ENCODE peak calls at places on chromosomes 16 and 17, in four cellular contexts. N is brain microvascular endothelial cell; W is CD4-positive, alpha-beta T cell; C is fibroblast of villous mesenchyme. F is an unnamed sample.

GRCh38 chr16:2520784-2521577 is 810 bp downstream of the AMDHD2 start:
- DNase-seq in N (no peak), W (peak; percentile 66), C (no peak), F (no peak)

GRCh38 chr16:56066617-56067016 is 124.7 kb upstream of the GNAO1 start:
- DNase-seq in N (no peak), W (no peak), C (no peak), F (no peak)

GRCh38 chr16:23678430-23679273 is at the start of gene PLK1:
- DNase-seq in N (peak; percentile 80), W (peak; percentile 51), C (peak; percentile 81), F (peak; percentile 82)

GRCh38 chr17:61805399-61805798 is 57.9 kb downstream of the BRIP1 start:
- DNase-seq in N (peak; percentile 27), W (no peak), C (peak; percentile 34), F (peak; percentile 73)

GRCh38 chr17:48576479-48577309 is 1.5 kb downstream of the HOXB4 start:
- DNase-seq in N (no peak), W (no peak), C (peak; percentile 28), F (no peak)

GRCh38 chr16:20865420-20866126 is 34.6 kb downstream of the DCUN1D3 start:
- DNase-seq in N (no peak), W (no peak), C (peak; percentile 56), F (peak; percentile 68)

GRCh38 chr17:58200024-58200633 is 7.6 kb downstream of the EPX start:
- DNase-seq in N (peak; percentile 42), W (peak; percentile 40), C (peak; percentile 35), F (peak; percentile 48)

GRCh38 chr17:61450641-61451537 is 1.3 kb upstream of the TBX4 start:
- DNase-seq in N (no peak), W (no peak), C (no peak), F (no peak)

GRCh38 chr17:180380-181212 is 854 bp downstream of the DOC2B start:
- DNase-seq in N (no peak), W (no peak), C (no peak), F (no peak)

GRCh38 chr16:89187337-89188063 is 12.8 kb downstream of the SLC22A31 start:
- DNase-seq in N (no peak), W (no peak), C (peak; percentile 22), F (peak; percentile 28)

GRCh38 chr17:976316-976715 is 3.3 kb downstream of the NXN start:
- DNase-seq in N (no peak), W (no peak), C (no peak), F (no peak)

GRCh38 chr16:11743308-11744074 is 834 bp upstream of the TXNDC11 start:
- DNase-seq in N (peak; percentile 52), W (no peak), C (peak; percentile 90), F (peak; percentile 25)

GRCh38 chr16:8850279-8850885 is 18.4 kb downstream of the CARHSP1 start:
- DNase-seq in N (peak; percentile 60), W (no peak), C (peak; percentile 83), F (peak; percentile 72)

GRCh38 chr16:49620158-49620867 is 235.6 kb downstream of the ZNF423 start:
- DNase-seq in N (peak; percentile 76), W (no peak), C (peak; percentile 38), F (peak; percentile 17)

GRCh38 chr17:48024149-48025039 is 13.2 kb downstream of the COPZ2 start:
- DNase-seq in N (no peak), W (no peak), C (no peak), F (peak; percentile 64)

GRCh38 chr16:31876955-31877828 is 3.6 kb downstream of the ZNF267 start:
- DNase-seq in N (peak; percentile 86), W (no peak), C (peak; percentile 80), F (peak; percentile 86)

GRCh38 chr17:75845058-75845711 is 981 bp upstream of the UNC13D start:
- DNase-seq in N (peak; percentile 66), W (peak; percentile 42), C (peak; percentile 65), F (peak; percentile 54)

GRCh38 chr17:21157586-21158370 is 31.0 kb downstream of the DHRS7B start:
- DNase-seq in N (no peak), W (no peak), C (no peak), F (no peak)

GRCh38 chr17:19386974-19387920 is at the start of gene MFAP4:
- DNase-seq in N (peak; percentile 56), W (no peak), C (peak; percentile 94), F (peak; percentile 77)

GRCh38 chr17:82752371-82753200 is 721 bp downstream of the TBCD start:
- DNase-seq in N (no peak), W (no peak), C (peak; percentile 43), F (no peak)

GRCh38 chr16:291539-291938 is 8.6 kb downstream of the PDIA2 start:
- DNase-seq in N (no peak), W (no peak), C (no peak), F (no peak)

GRCh38 chr16:29816694-29817441 is 916 bp downstream of the PAGR1 start:
- DNase-seq in N (peak; percentile 34), W (peak; percentile 37), C (peak; percentile 55), F (peak; percentile 61)

GRCh38 chr16:7209598-7209997 is 123.0 kb upstream of the RBFOX1 start:
- DNase-seq in N (no peak), W (no peak), C (no peak), F (no peak)

GRCh38 chr17:79325707-79326106 is 251.1 kb downstream of the ENGASE start:
- DNase-seq in N (peak; percentile 3), W (no peak), C (peak; percentile 4), F (no peak)

GRCh38 chr16:1037023-1037933 is 35.3 kb upstream of the SSTR5 start:
- DNase-seq in N (no peak), W (no peak), C (peak; percentile 4), F (no peak)

GRCh38 chr17:83103200-83103937 is 24.0 kb downstream of the METRNL start:
- DNase-seq in N (peak; percentile 42), W (no peak), C (peak; percentile 87), F (no peak)

GRCh38 chr16:11245988-11246387 is 10.0 kb downstream of the SOCS1 start:
- DNase-seq in N (no peak), W (no peak), C (no peak), F (no peak)

GRCh38 chr17:12545877-12546513 is 119.7 kb upstream of the MYOCD start:
- DNase-seq in N (peak; percentile 58), W (no peak), C (peak; percentile 65), F (peak; percentile 68)

GRCh38 chr16:67872131-67872630 is 671 bp upstream of the EDC4 start:
- DNase-seq in N (no peak), W (no peak), C (no peak), F (no peak)

GRCh38 chr16:10933865-10934264 is 8.4 kb downstream of the DEXI start:
- DNase-seq in N (no peak), W (no peak), C (no peak), F (no peak)

GRCh38 chr16:85752511-85753420 is 1.9 kb upstream of the C16orf74 start:
- DNase-seq in N (peak; percentile 43), W (no peak), C (peak; percentile 52), F (no peak)

GRCh38 chr17:39012725-39013124 is 45.5 kb upstream of the FBXO47 start:
- DNase-seq in N (no peak), W (no peak), C (no peak), F (no peak)

GRCh38 chr17:82202981-82203380 is 9.7 kb downstream of the CCDC57 start:
- DNase-seq in N (no peak), W (no peak), C (no peak), F (no peak)

GRCh38 chr17:79518330-79519151 is 92.3 kb downstream of the RBFOX3 start:
- DNase-seq in N (no peak), W (no peak), C (no peak), F (no peak)

GRCh38 chr17:83036193-83036592 is 43.2 kb upstream of the METRNL start:
- DNase-seq in N (no peak), W (no peak), C (no peak), F (no peak)

GRCh38 chr17:63819585-63820537 is 7.4 kb upstream of the PSMC5 start:
- DNase-seq in N (no peak), W (no peak), C (no peak), F (no peak)

GRCh38 chr17:79395046-79395445 is 215.8 kb downstream of the RBFOX3 start:
- DNase-seq in N (no peak), W (no peak), C (no peak), F (no peak)

GRCh38 chr16:87382023-87382785 is 1.4 kb downstream of the FBXO31 start:
- DNase-seq in N (no peak), W (no peak), C (no peak), F (no peak)

GRCh38 chr16:87380403-87380802 is 3.2 kb downstream of the FBXO31 start:
- DNase-seq in N (no peak), W (no peak), C (no peak), F (no peak)

GRCh38 chr16:87384162-87384999 is 805 bp upstream of the FBXO31 start:
- DNase-seq in N (no peak), W (no peak), C (no peak), F (no peak)

GRCh38 chr16:87383522-87384161 is at the start of gene FBXO31:
- DNase-seq in N (peak; percentile 87), W (peak; percentile 89), C (peak; percentile 90), F (peak; percentile 90)

GRCh38 chr16:87380875-87381274 is 2.7 kb downstream of the FBXO31 start:
- DNase-seq in N (no peak), W (no peak), C (peak; percentile 67), F (peak; percentile 28)
- TF ChIP-seq CTCF in N (peak; percentile 35), W (no peak), C (no peak), F (peak; percentile 19)

GRCh38 chr17:37220609-37220953 is 155.2 kb upstream of the C17orf78 start:
- DNase-seq in N (peak; percentile 47), W (peak; percentile 1), C (peak; percentile 55), F (peak; percentile 46)
- TF ChIP-seq CTCF in N (peak; percentile 71), W (no peak), C (peak; percentile 71), F (peak; percentile 78)

DNA sequence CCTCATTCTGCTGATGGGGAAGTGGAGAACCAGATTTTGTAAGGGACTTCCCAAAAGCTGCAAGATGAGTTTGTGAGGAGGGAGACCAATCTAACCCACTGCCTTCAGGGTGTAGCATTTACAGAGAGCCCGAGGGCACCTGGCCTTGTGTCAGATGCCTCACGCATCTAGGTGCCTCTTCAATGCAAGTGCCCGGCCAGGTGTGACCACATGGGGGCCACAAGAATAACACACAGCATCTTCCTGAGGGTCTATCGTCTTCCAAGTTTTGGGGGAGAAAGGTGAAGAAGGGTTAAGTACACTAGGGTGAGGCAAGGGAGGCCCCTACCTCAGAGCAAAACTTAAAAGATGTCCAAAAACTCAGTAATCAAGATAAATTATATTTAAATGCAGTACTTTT is 401.7 kb upstream of the CDH5 start:
- DNase-seq in N (no peak), W (no peak), C (no peak), F (no peak)
- TF ChIP-seq CTCF in N (peak; percentile 27), W (no peak), C (no peak), F (peak; percentile 14)

GRCh38 chr16:4123617-4124300 is 7.5 kb upstream of the ADCY9 start:
- DNase-seq in N (peak; percentile 61), W (no peak), C (peak; percentile 56), F (peak; percentile 60)
- TF ChIP-seq CTCF in N (no peak), W (no peak), C (no peak), F (no peak)

GRCh38 chr17:9768381-9768934 is 22.9 kb downstream of the DHRS7C start:
- DNase-seq in N (no peak), W (no peak), C (peak; percentile 45), F (peak; percentile 40)
- TF ChIP-seq CTCF in N (peak; percentile 41), W (no peak), C (peak; percentile 46), F (peak; percentile 87)

GRCh38 chr16:51524555-51525373 is 373.7 kb upstream of the SALL1 start:
- DNase-seq in N (peak; percentile 4), W (no peak), C (peak; percentile 53), F (peak; percentile 53)
- TF ChIP-seq CTCF in N (peak; percentile 22), W (no peak), C (no peak), F (peak; percentile 45)

F was measured in HFFc6.